ENCODE peak calls at places on chromosomes 3 and 15, in six cellular contexts. F is psoas muscle, Q is uterus, D is dorsolateral prefrontal cortex, I is adrenal gland, K is GM23248. T is an unnamed sample.

GRCh38 chr3:58210761-58211477 is at the start of gene DNASE1L3:
- DNase-seq in F (no peak), Q (no peak), D (no peak), I (peak), K (no peak), T (no peak)

GRCh38 chr15:47872869-47873301 is 155.6 kb downstream of the SEMA6D start:
- DNase-seq in F (no peak), Q (no peak), D (no peak), I (no peak), K (no peak), T (no peak)

GRCh38 chr3:169984287-169984686 is 17.7 kb downstream of the SEC62 start:
- DNase-seq in F (no peak), Q (no peak), D (no peak), I (peak), K (no peak), T (no peak)

GRCh38 chr3:196695849-196696226 is 16.2 kb downstream of the CEP19 start:
- DNase-seq in F (no peak), Q (no peak), D (no peak), I (no peak), K (no peak), T (no peak)

GRCh38 chr3:42572278-42572677 is 9.5 kb downstream of the SEC22C start:
- DNase-seq in F (no peak), Q (no peak), D (peak), I (peak), K (peak), T (no peak)

GRCh38 chr3:94615275-94616065 is 552.6 kb downstream of the NSUN3 start:
- DNase-seq in F (no peak), Q (no peak), D (no peak), I (no peak), K (no peak), T (no peak)

GRCh38 chr15:78680416-78681068 is 39.5 kb upstream of the CHRNB4 start:
- DNase-seq in F (no peak), Q (no peak), D (no peak), I (no peak), K (no peak), T (no peak)

GRCh38 chr3:115580566-115580965 is 42.7 kb upstream of the GAP43 start:
- DNase-seq in F (no peak), Q (no peak), D (no peak), I (no peak), K (peak), T (no peak)

GRCh38 chr3:58173670-58174472 is 36.9 kb downstream of the DNASE1L3 start:
- DNase-seq in F (no peak), Q (no peak), D (no peak), I (peak), K (no peak), T (no peak)

GRCh38 chr3:76673171-76673570 is 366.7 kb upstream of the ROBO2 start:
- DNase-seq in F (no peak), Q (no peak), D (no peak), I (no peak), K (no peak), T (no peak)

GRCh38 chr3:63791974-63792373 is 27.1 kb upstream of the C3orf49 start:
- DNase-seq in F (no peak), Q (no peak), D (no peak), I (no peak), K (peak), T (no peak)

GRCh38 chr3:188747487-188747886 is 424.3 kb upstream of the TPRG1 start:
- DNase-seq in F (no peak), Q (no peak), D (no peak), I (no peak), K (peak), T (no peak)

GRCh38 chr3:188744166-188744565 is 427.6 kb upstream of the TPRG1 start:
- DNase-seq in F (no peak), Q (no peak), D (no peak), I (no peak), K (no peak), T (no peak)

GRCh38 chr3:188746291-188746783 is 425.4 kb upstream of the TPRG1 start:
- DNase-seq in F (no peak), Q (no peak), D (no peak), I (peak), K (no peak), T (no peak)

GRCh38 chr3:188742755-188743549 is 428.8 kb upstream of the TPRG1 start:
- DNase-seq in F (no peak), Q (no peak), D (no peak), I (no peak), K (no peak), T (no peak)

DNA sequence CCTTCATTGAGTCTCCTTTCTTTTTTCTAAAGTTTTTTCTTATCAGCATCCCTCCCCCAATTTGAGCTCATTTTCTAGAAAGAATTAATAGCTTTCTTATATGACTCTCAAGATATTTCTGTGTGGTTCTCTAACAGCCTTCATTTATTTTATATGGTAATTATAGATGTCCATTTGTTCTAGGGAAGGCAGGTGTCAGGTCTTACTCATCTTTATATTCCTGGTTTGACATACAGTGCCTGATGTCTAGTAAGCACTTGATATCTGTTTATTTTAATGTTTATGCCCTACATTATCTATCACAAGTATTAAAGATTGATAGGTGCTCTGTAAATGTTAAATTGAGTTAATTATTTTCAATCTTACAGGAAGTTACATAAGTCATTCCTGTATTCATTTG is 426.7 kb upstream of the TPRG1 start:
- DNase-seq in F (no peak), Q (no peak), D (no peak), I (no peak), K (no peak), T (no peak)
- H3K27ac ChIP-seq in F (no peak), Q (no peak), D (no peak), I (no peak), K (no peak), T (no peak)

GRCh38 chr3:112127522-112128494 is 5.2 kb downstream of the GCSAM start:
- DNase-seq in F (no peak), Q (no peak), D (no peak), I (no peak), K (no peak), T (no peak)
- H3K27ac ChIP-seq in F (no peak), Q (no peak), D (no peak), I (no peak), K (no peak), T (no peak)

GRCh38 chr3:151925419-151925818 is 52.0 kb downstream of the SUCNR1 start:
- DNase-seq in F (no peak), Q (no peak), D (no peak), I (no peak), K (no peak), T (no peak)
- H3K27ac ChIP-seq in F (no peak), Q (peak), D (no peak), I (no peak), K (peak), T (no peak)

GRCh38 chr15:101185336-101185735 is 66.5 kb downstream of the CHSY1 start:
- DNase-seq in F (no peak), Q (no peak), D (no peak), I (no peak), K (no peak), T (no peak)

GRCh38 chr15:101182215-101182614 is 69.6 kb downstream of the CHSY1 start:
- DNase-seq in F (no peak), Q (no peak), D (no peak), I (no peak), K (no peak), T (no peak)

GRCh38 chr15:101183926-101184305 is 67.9 kb downstream of the CHSY1 start:
- DNase-seq in F (no peak), Q (no peak), D (no peak), I (no peak), K (no peak), T (no peak)

GRCh38 chr15:101184830-101185229 is 67.0 kb downstream of the CHSY1 start:
- DNase-seq in F (no peak), Q (no peak), D (no peak), I (no peak), K (no peak), T (no peak)

DNA sequence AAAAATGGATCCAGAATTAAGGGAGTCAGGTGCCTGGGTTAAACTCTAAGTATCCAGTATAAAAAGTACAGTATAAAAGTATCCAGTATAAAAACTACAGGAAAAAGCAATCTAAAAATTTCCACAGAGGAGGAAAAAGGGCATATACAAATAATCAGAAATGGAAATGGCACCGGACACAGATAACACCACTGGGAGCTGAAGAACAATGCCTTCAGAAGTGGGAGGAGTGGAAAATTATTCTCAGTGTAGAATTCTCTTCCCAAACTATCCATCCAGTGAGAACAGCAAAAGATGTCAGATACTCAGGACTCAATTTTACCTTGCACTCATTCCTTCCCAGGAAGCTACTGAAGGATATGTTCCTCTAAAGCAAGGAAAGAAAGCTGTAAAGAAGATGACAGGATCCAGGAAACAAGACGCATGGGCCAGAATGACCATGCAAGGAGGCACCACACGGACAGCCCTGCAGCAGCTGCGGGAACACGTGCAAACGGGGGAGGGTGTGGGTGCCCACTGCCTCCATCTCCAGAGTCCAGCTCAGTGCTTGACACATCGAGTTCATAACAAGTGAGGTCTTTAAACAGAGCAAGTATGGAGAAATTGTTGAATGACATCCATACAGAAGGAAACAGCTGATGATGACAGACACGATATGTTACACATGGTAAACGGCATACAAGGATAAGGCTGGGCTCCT is 68.5 kb downstream of the CHSY1 start:
- DNase-seq in F (no peak), Q (no peak), D (no peak), I (no peak), K (no peak), T (no peak)
- H3K27ac ChIP-seq in F (peak), Q (peak), D (no peak), I (no peak), K (no peak), T (no peak)